ENCODE peak calls at places on chromosomes 6 and 20, in eight cellular contexts. Z is left ventricle myocardium inferior, R is astrocyte of the spinal cord, F is mammary epithelial cell, S is neural crest cell, V is brain microvascular endothelial cell, L is BE2C, G is choroid plexus epithelial cell. U is an unnamed sample.
A peak's percentile ranks its signal among the peaks of the same experiment; 100 is the strongest.

GRCh38 chr20:47204008-47204745 is 152.3 kb downstream of the ZMYND8 start:
- DNase-seq in Z (no peak), R (peak; percentile 25), F (peak; percentile 93), S (no peak), V (peak; percentile 66), L (no peak), G (peak; percentile 63), U (peak; percentile 54)

GRCh38 chr6:157980288-157981131 is 1.2 kb upstream of the SYNJ2 start:
- DNase-seq in Z (no peak), R (no peak), F (no peak), S (no peak), V (no peak), L (no peak), G (no peak), U (no peak)

GRCh38 chr6:87341899-87342298 is 2.7 kb upstream of the C6orf163 start:
- DNase-seq in Z (no peak), R (no peak), F (no peak), S (no peak), V (no peak), L (no peak), G (no peak), U (no peak)

GRCh38 chr6:115796061-115796460 is 264.6 kb downstream of the FRK start:
- DNase-seq in Z (no peak), R (peak; percentile 7), F (peak; percentile 2), S (no peak), V (no peak), L (no peak), G (no peak), U (no peak)

GRCh38 chr6:145865595-145865994 is 51.0 kb upstream of the FBXO30 start:
- DNase-seq in Z (no peak), R (no peak), F (no peak), S (no peak), V (no peak), L (no peak), G (no peak), U (no peak)

GRCh38 chr6:112223070-112223861 is 31.1 kb downstream of the LAMA4 start:
- DNase-seq in Z (no peak), R (peak; percentile 88), F (no peak), S (no peak), V (peak; percentile 59), L (no peak), G (peak; percentile 95), U (no peak)

GRCh38 chr6:125986956-125987617 is 747 bp downstream of the TRMT11 start:
- DNase-seq in Z (no peak), R (peak; percentile 32), F (no peak), S (no peak), V (no peak), L (no peak), G (peak; percentile 41), U (peak; percentile 37)

GRCh38 chr6:12119085-12119588 is 107.0 kb downstream of the HIVEP1 start:
- DNase-seq in Z (no peak), R (no peak), F (no peak), S (no peak), V (no peak), L (no peak), G (no peak), U (peak; percentile 28)

GRCh38 chr20:36493013-36493800 is 48.1 kb upstream of the MYL9 start:
- DNase-seq in Z (no peak), R (no peak), F (no peak), S (no peak), V (no peak), L (no peak), G (no peak), U (no peak)

GRCh38 chr20:63161176-63161651 is 54.7 kb downstream of the YTHDF1 start:
- DNase-seq in Z (no peak), R (no peak), F (no peak), S (no peak), V (no peak), L (no peak), G (no peak), U (no peak)

GRCh38 chr6:50850860-50851259 is 32.2 kb downstream of the TFAP2B start:
- DNase-seq in Z (no peak), R (no peak), F (no peak), S (no peak), V (no peak), L (no peak), G (no peak), U (no peak)

GRCh38 chr6:14270925-14271791 is 153.6 kb downstream of the CD83 start:
- DNase-seq in Z (no peak), R (peak; percentile 87), F (peak; percentile 100), S (no peak), V (peak; percentile 85), L (no peak), G (peak; percentile 34), U (peak; percentile 84)

GRCh38 chr20:33370296-33370695 is 31.0 kb downstream of the CDK5RAP1 start:
- DNase-seq in Z (no peak), R (no peak), F (no peak), S (no peak), V (no peak), L (no peak), G (no peak), U (no peak)

GRCh38 chr20:41299899-41300298 is 17.6 kb downstream of the ZHX3 start:
- DNase-seq in Z (no peak), R (no peak), F (no peak), S (no peak), V (peak; percentile 33), L (no peak), G (peak; percentile 40), U (no peak)

GRCh38 chr20:59122377-59122932 is 41.2 kb upstream of the ZNF831 start:
- DNase-seq in Z (no peak), R (no peak), F (no peak), S (no peak), V (no peak), L (no peak), G (no peak), U (no peak)

GRCh38 chr20:3081641-3082040 is 2.9 kb downstream of the AVP start:
- DNase-seq in Z (no peak), R (no peak), F (no peak), S (no peak), V (no peak), L (no peak), G (no peak), U (no peak)

GRCh38 chr6:151842816-151843215 is 35.3 kb downstream of the ESR1 start:
- DNase-seq in Z (no peak), R (no peak), F (no peak), S (no peak), V (no peak), L (no peak), G (no peak), U (no peak)

GRCh38 chr20:5170341-5170740 is 43.5 kb downstream of the CDS2 start:
- DNase-seq in Z (no peak), R (no peak), F (no peak), S (no peak), V (no peak), L (no peak), G (no peak), U (no peak)

GRCh38 chr6:166586424-166587156 is at the start of gene RAMACL:
- DNase-seq in Z (no peak), R (no peak), F (peak; percentile 19), S (no peak), V (no peak), L (peak; percentile 51), G (peak; percentile 38), U (peak; percentile 21)

DNA sequence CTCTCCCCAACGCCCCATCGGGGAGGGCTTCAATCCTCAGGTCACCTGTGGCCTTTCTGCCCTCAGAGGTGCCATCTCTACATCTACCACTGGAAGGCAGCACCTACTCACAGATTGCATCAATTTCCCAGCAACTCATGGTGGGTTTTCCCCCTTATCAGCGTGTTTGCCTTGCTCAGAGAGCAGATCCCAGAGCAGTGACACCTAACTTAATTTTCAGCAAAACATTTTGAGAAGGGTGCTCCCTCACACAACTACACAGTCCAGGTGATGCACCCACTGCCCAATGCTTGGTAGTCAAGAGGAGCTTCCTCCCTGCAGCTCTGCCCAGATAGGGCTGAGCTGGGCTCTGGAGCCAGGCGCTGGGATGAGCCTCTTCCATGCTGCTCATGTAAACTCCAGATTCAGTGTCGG is 48.2 kb downstream of the PLG start:
- DNase-seq in Z (no peak), R (no peak), F (peak; percentile 25), S (no peak), V (no peak), L (no peak), G (no peak), U (peak; percentile 13)
- TF ChIP-seq CTCF in Z (peak; percentile 34), R (no peak), F (peak; percentile 85), S (peak; percentile 58), V (no peak), L (peak; percentile 47), G (peak; percentile 11), U (peak; percentile 32)

GRCh38 chr20:53734006-53734688 is 140.5 kb upstream of the ZNF217 start:
- DNase-seq in Z (no peak), R (no peak), F (no peak), S (no peak), V (no peak), L (no peak), G (no peak), U (no peak)
- TF ChIP-seq CTCF in Z (no peak), R (no peak), F (no peak), S (no peak), V (no peak), L (no peak), G (no peak), U (no peak)

GRCh38 chr6:140708386-140708785 is 1333.9 kb upstream of the CITED2 start:
- DNase-seq in Z (no peak), R (no peak), F (no peak), S (no peak), V (no peak), L (no peak), G (no peak), U (no peak)
- TF ChIP-seq CTCF in Z (no peak), R (no peak), F (no peak), S (no peak), V (no peak), L (no peak), G (no peak), U (no peak)

GRCh38 chr6:95279641-95280040 is 297.7 kb upstream of the MANEA start:
- DNase-seq in Z (no peak), R (no peak), F (no peak), S (no peak), V (no peak), L (no peak), G (no peak), U (no peak)

GRCh38 chr6:95280690-95281273 is 296.6 kb upstream of the MANEA start:
- DNase-seq in Z (no peak), R (peak; percentile 4), F (no peak), S (no peak), V (no peak), L (peak; percentile 45), G (peak; percentile 81), U (peak; percentile 40)
- TF ChIP-seq CTCF in Z (peak; percentile 51), R (peak; percentile 37), F (peak; percentile 39), S (peak; percentile 66), V (peak; percentile 58), L (peak; percentile 61), G (peak; percentile 71), U (no peak)

DNA sequence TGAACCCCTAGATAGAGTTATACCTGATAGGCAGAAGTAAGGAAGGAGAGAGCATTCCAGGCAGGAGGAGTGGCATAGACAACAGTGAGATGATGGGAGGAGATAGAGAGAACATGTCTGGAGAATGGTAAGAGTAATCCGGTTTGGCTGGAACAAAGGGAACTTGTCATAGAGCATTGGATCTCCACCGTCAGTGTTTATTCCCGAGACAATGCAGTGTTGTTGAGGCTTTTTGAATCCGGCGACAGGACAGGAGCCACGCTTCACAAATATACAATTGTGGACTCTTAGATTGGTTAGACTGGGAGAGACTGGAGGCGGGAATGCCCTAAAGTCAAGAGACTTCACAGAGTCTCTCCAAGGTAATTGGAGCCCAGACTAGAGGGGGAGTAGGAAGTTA is 119.8 kb downstream of the ANKS1A start:
- DNase-seq in Z (no peak), R (no peak), F (no peak), S (no peak), V (no peak), L (no peak), G (no peak), U (no peak)
- TF ChIP-seq CTCF in Z (no peak), R (no peak), F (no peak), S (no peak), V (no peak), L (no peak), G (no peak), U (no peak)